ENCODE peak calls at places on chromosomes 12 and 14, in eight cellular contexts. Z is esophagus squamous epithelium; V is stimulated activated naive CD8-positive, alpha-beta T cell treated with anti-CD3 and anti-CD28 coated beads, Interleukin-15, amount 100 ng/mL, for 72 hours; K is anterior cingulate cortex; A is AG20443; P is left cardiac atrium; H is amniotic stem cell; J is renal cortical epithelial cell. S is an unnamed sample.

GRCh38 chr12:1662761-1663439 is 28.0 kb upstream of the ADIPOR2 start:
- DNase-seq in P (peak; percentile 39), Z (no peak), A (no peak), H (no peak), V (no peak), K (no peak), J (peak; percentile 24), S (no peak)

GRCh38 chr12:132514216-132514820 is 24.4 kb downstream of the FBRSL1 start:
- DNase-seq in A (no peak), H (no peak), V (no peak), K (no peak), P (no peak), Z (no peak), J (no peak), S (no peak)

GRCh38 chr12:6921996-6922935 is 5.5 kb upstream of the ATN1 start:
- DNase-seq in H (no peak), P (no peak), V (no peak), K (no peak), Z (no peak), J (peak; percentile 30), A (no peak), S (no peak)

GRCh38 chr12:70365398-70365647 is 767 bp upstream of the KCNMB4 start:
- DNase-seq in K (no peak), Z (no peak), J (no peak), A (no peak), P (no peak), H (no peak), V (no peak), S (no peak)

GRCh38 chr14:68628605-68629310 is 164.1 kb downstream of the ZFP36L1 start:
- DNase-seq in A (no peak), V (no peak), Z (no peak), K (peak; percentile 84), H (no peak), J (no peak), P (no peak), S (no peak)

GRCh38 chr14:52124791-52125661 is 56.2 kb upstream of the NID2 start:
- DNase-seq in H (no peak), K (no peak), P (no peak), V (no peak), A (peak; percentile 77), Z (no peak), J (peak; percentile 72), S (peak; percentile 77)

GRCh38 chr14:69046468-69046867 is 67.4 kb upstream of the ACTN1 start:
- DNase-seq in H (no peak), K (no peak), V (no peak), J (no peak), A (peak; percentile 32), P (peak; percentile 82), Z (no peak), S (no peak)

GRCh38 chr14:101025656-101026055 is 122.1 kb upstream of the RTL1 start:
- DNase-seq in H (no peak), V (no peak), A (no peak), P (no peak), J (no peak), K (no peak), Z (no peak), S (no peak)

GRCh38 chr14:103102689-103103260 is 8.2 kb downstream of the EXOC3L4 start:
- DNase-seq in A (no peak), V (no peak), Z (no peak), P (peak; percentile 45), J (no peak), K (no peak), H (no peak), S (no peak)

GRCh38 chr12:116861331-116861730 is 19.9 kb downstream of the HRK start:
- DNase-seq in Z (no peak), H (peak; percentile 54), P (peak; percentile 57), A (peak; percentile 92), K (peak; percentile 38), J (no peak), V (peak; percentile 34), S (peak; percentile 89)

GRCh38 chr14:72781476-72782181 is 112.3 kb downstream of the DPF3 start:
- DNase-seq in P (no peak), Z (no peak), J (peak; percentile 85), H (peak; percentile 45), V (no peak), K (no peak), A (peak; percentile 73), S (peak; percentile 61)

GRCh38 chr14:35897616-35898111 is 71.5 kb downstream of the BRMS1L start:
- DNase-seq in V (no peak), P (no peak), A (no peak), H (no peak), K (peak; percentile 80), Z (no peak), J (no peak), S (no peak)

GRCh38 chr12:1529228-1529861 is 65.0 kb downstream of the FBXL14 start:
- DNase-seq in K (no peak), P (no peak), A (no peak), Z (no peak), J (no peak), H (no peak), V (no peak), S (no peak)

GRCh38 chr12:51954465-51955361 is 3.2 kb downstream of the ACVR1B start:
- DNase-seq in H (no peak), V (no peak), J (peak; percentile 58), K (no peak), Z (no peak), A (no peak), P (no peak), S (no peak)

GRCh38 chr12:42236017-42236416 is 2.0 kb downstream of the YAF2 start:
- DNase-seq in Z (no peak), K (no peak), A (no peak), J (no peak), H (no peak), V (no peak), P (no peak), S (no peak)

GRCh38 chr14:63011609-63012008 is 33.6 kb downstream of the KCNH5 start:
- DNase-seq in K (no peak), H (no peak), Z (no peak), P (no peak), V (no peak), J (no peak), A (no peak), S (no peak)

GRCh38 chr12:3491938-3492867 is 1.2 kb downstream of the PRMT8 start:
- DNase-seq in J (peak; percentile 14), K (peak; percentile 34), V (peak; percentile 42), A (peak; percentile 93), Z (no peak), P (peak; percentile 69), H (peak; percentile 1), S (peak; percentile 91)

GRCh38 chr12:78119351-78119918 is 288.7 kb downstream of the NAV3 start:
- DNase-seq in J (no peak), Z (no peak), A (no peak), H (no peak), V (no peak), K (no peak), P (no peak), S (no peak)

GRCh38 chr12:69423037-69423905 is 46.9 kb upstream of the FRS2 start:
- DNase-seq in A (no peak), V (no peak), P (no peak), H (no peak), Z (no peak), K (no peak), J (no peak), S (no peak)

GRCh38 chr14:24692382-24693352 is 58.7 kb upstream of the GZMB start:
- DNase-seq in J (no peak), A (no peak), V (peak; percentile 66), H (no peak), K (no peak), Z (no peak), P (no peak), S (no peak)

GRCh38 chr14:60757617-60758016 is 23.1 kb downstream of the MNAT1 start:
- DNase-seq in H (no peak), P (no peak), K (no peak), Z (no peak), A (peak; percentile 20), V (no peak), J (peak; percentile 47), S (no peak)

GRCh38 chr12:70661762-70662161 is 24.5 kb upstream of the PTPRB start:
- DNase-seq in H (peak; percentile 72), J (peak; percentile 26), A (peak; percentile 71), V (no peak), Z (no peak), K (no peak), P (no peak), S (peak; percentile 39)

GRCh38 chr14:73725116-73726024 is 11.2 kb upstream of the PNMA1 start:
- DNase-seq in A (no peak), V (no peak), K (no peak), Z (no peak), H (no peak), P (no peak), J (no peak), S (no peak)

GRCh38 chr12:54126696-54127537 is 61.9 kb downstream of the SMUG1 start:
- DNase-seq in H (no peak), J (no peak), V (no peak), P (peak; percentile 81), A (peak; percentile 89), K (no peak), Z (no peak), S (peak; percentile 72)

GRCh38 chr12:4855121-4855924 is 54.4 kb upstream of the KCNA1 start:
- DNase-seq in V (peak; percentile 50), J (peak; percentile 71), P (peak; percentile 43), K (peak; percentile 24), A (peak; percentile 83), H (peak; percentile 75), Z (no peak), S (peak; percentile 73)

GRCh38 chr14:91075553-91075952 is 15.1 kb upstream of the RPS6KA5 start:
- DNase-seq in V (no peak), K (no peak), J (no peak), A (no peak), Z (no peak), H (no peak), P (no peak), S (no peak)

GRCh38 chr14:96797943-96798349 is 764 bp downstream of the VRK1 start:
- DNase-seq in K (no peak), J (no peak), A (peak; percentile 16), V (no peak), H (no peak), P (no peak), Z (no peak), S (no peak)

GRCh38 chr12:126547905-126548304 is 1482.7 kb downstream of the AACS start:
- DNase-seq in H (no peak), J (no peak), Z (no peak), P (no peak), K (no peak), A (no peak), V (no peak), S (no peak)

GRCh38 chr14:89435527-89436273 is 18.7 kb upstream of the FOXN3 start:
- DNase-seq in J (no peak), Z (no peak), V (no peak), K (no peak), P (no peak), A (no peak), H (no peak), S (no peak)

GRCh38 chr12:48092606-48093005 is 13.3 kb downstream of the SENP1 start:
- DNase-seq in A (no peak), H (no peak), Z (no peak), J (no peak), P (no peak), K (no peak), V (no peak), S (no peak)

GRCh38 chr12:123971449-123971769 is 1.2 kb downstream of the CCDC92 start:
- DNase-seq in J (no peak), Z (no peak), H (no peak), P (no peak), K (no peak), A (no peak), V (no peak), S (no peak)